ENCODE peak calls at places on chromosomes 16 and 17, in seven cellular contexts. One of them, this sample, is unnamed.

GRCh38 chr17:1049446-1050225 is 52.7 kb downstream of the TIMM22 start:
- DNase-seq in right lobe of liver: no peak
- DNase-seq in CD4-positive, CD25-positive, alpha-beta regulatory T cell: no peak
- DNase-seq in stimulated activated CD4-positive, alpha-beta T cell treated with anti-CD3 and anti-CD28 coated beads, TNF-alpha, amount 100 ng/mL, for 48 hours: no peak
- DNase-seq in neural crest cell: no peak
- DNase-seq in AG09319: no peak
- DNase-seq in Peyer's patch: no peak
- DNase-seq in this sample: no peak

GRCh38 chr16:12628526-12628925 is 175.2 kb downstream of the CPPED1 start:
- DNase-seq in right lobe of liver: no peak
- DNase-seq in CD4-positive, CD25-positive, alpha-beta regulatory T cell: no peak
- DNase-seq in stimulated activated CD4-positive, alpha-beta T cell treated with anti-CD3 and anti-CD28 coated beads, TNF-alpha, amount 100 ng/mL, for 48 hours: no peak
- DNase-seq in neural crest cell: no peak
- DNase-seq in AG09319: no peak
- DNase-seq in Peyer's patch: no peak
- DNase-seq in this sample: no peak

GRCh38 chr17:37592291-37592690 is 16.9 kb downstream of the SYNRG start:
- DNase-seq in right lobe of liver: no peak
- DNase-seq in CD4-positive, CD25-positive, alpha-beta regulatory T cell: no peak
- DNase-seq in stimulated activated CD4-positive, alpha-beta T cell treated with anti-CD3 and anti-CD28 coated beads, TNF-alpha, amount 100 ng/mL, for 48 hours: no peak
- DNase-seq in neural crest cell: no peak
- DNase-seq in AG09319: peak; percentile 67
- DNase-seq in Peyer's patch: no peak
- DNase-seq in this sample: no peak

GRCh38 chr16:57231821-57232350 is 13.2 kb upstream of the ARL2BP start:
- DNase-seq in right lobe of liver: no peak
- DNase-seq in CD4-positive, CD25-positive, alpha-beta regulatory T cell: no peak
- DNase-seq in stimulated activated CD4-positive, alpha-beta T cell treated with anti-CD3 and anti-CD28 coated beads, TNF-alpha, amount 100 ng/mL, for 48 hours: no peak
- DNase-seq in neural crest cell: no peak
- DNase-seq in AG09319: peak; percentile 7
- DNase-seq in Peyer's patch: no peak
- DNase-seq in this sample: no peak

GRCh38 chr16:3945751-3946603 is 65.5 kb upstream of the CREBBP start:
- DNase-seq in right lobe of liver: no peak
- DNase-seq in CD4-positive, CD25-positive, alpha-beta regulatory T cell: no peak
- DNase-seq in stimulated activated CD4-positive, alpha-beta T cell treated with anti-CD3 and anti-CD28 coated beads, TNF-alpha, amount 100 ng/mL, for 48 hours: no peak
- DNase-seq in neural crest cell: no peak
- DNase-seq in AG09319: peak; percentile 96
- DNase-seq in Peyer's patch: no peak
- DNase-seq in this sample: peak; percentile 96

GRCh38 chr17:58365980-58366595 is 14.1 kb upstream of the SUPT4H1 start:
- DNase-seq in right lobe of liver: no peak
- DNase-seq in CD4-positive, CD25-positive, alpha-beta regulatory T cell: no peak
- DNase-seq in stimulated activated CD4-positive, alpha-beta T cell treated with anti-CD3 and anti-CD28 coated beads, TNF-alpha, amount 100 ng/mL, for 48 hours: no peak
- DNase-seq in neural crest cell: no peak
- DNase-seq in AG09319: no peak
- DNase-seq in Peyer's patch: no peak
- DNase-seq in this sample: no peak

GRCh38 chr16:84999857-85000480 is 11.4 kb downstream of the ZDHHC7 start:
- DNase-seq in right lobe of liver: no peak
- DNase-seq in CD4-positive, CD25-positive, alpha-beta regulatory T cell: no peak
- DNase-seq in stimulated activated CD4-positive, alpha-beta T cell treated with anti-CD3 and anti-CD28 coated beads, TNF-alpha, amount 100 ng/mL, for 48 hours: no peak
- DNase-seq in neural crest cell: no peak
- DNase-seq in AG09319: no peak
- DNase-seq in Peyer's patch: no peak
- DNase-seq in this sample: no peak

GRCh38 chr16:84117482-84117843 is 721 bp upstream of the MBTPS1 start:
- DNase-seq in right lobe of liver: no peak
- DNase-seq in CD4-positive, CD25-positive, alpha-beta regulatory T cell: peak; percentile 47
- DNase-seq in stimulated activated CD4-positive, alpha-beta T cell treated with anti-CD3 and anti-CD28 coated beads, TNF-alpha, amount 100 ng/mL, for 48 hours: peak; percentile 45
- DNase-seq in neural crest cell: no peak
- DNase-seq in AG09319: no peak
- DNase-seq in Peyer's patch: no peak
- DNase-seq in this sample: no peak

GRCh38 chr17:17940451-17940911 is 31.7 kb downstream of the TOM1L2 start:
- DNase-seq in right lobe of liver: no peak
- DNase-seq in CD4-positive, CD25-positive, alpha-beta regulatory T cell: no peak
- DNase-seq in stimulated activated CD4-positive, alpha-beta T cell treated with anti-CD3 and anti-CD28 coated beads, TNF-alpha, amount 100 ng/mL, for 48 hours: no peak
- DNase-seq in neural crest cell: no peak
- DNase-seq in AG09319: no peak
- DNase-seq in Peyer's patch: no peak
- DNase-seq in this sample: no peak

GRCh38 chr16:3113765-3114479 is 1.5 kb downstream of the ZNF205 start:
- DNase-seq in right lobe of liver: no peak
- DNase-seq in CD4-positive, CD25-positive, alpha-beta regulatory T cell: no peak
- DNase-seq in stimulated activated CD4-positive, alpha-beta T cell treated with anti-CD3 and anti-CD28 coated beads, TNF-alpha, amount 100 ng/mL, for 48 hours: no peak
- DNase-seq in neural crest cell: no peak
- DNase-seq in AG09319: no peak
- DNase-seq in Peyer's patch: no peak
- DNase-seq in this sample: no peak

GRCh38 chr17:57429966-57430365 is 173.6 kb downstream of the MSI2 start:
- DNase-seq in right lobe of liver: no peak
- DNase-seq in CD4-positive, CD25-positive, alpha-beta regulatory T cell: no peak
- DNase-seq in stimulated activated CD4-positive, alpha-beta T cell treated with anti-CD3 and anti-CD28 coated beads, TNF-alpha, amount 100 ng/mL, for 48 hours: no peak
- DNase-seq in neural crest cell: no peak
- DNase-seq in AG09319: no peak
- DNase-seq in Peyer's patch: no peak
- DNase-seq in this sample: no peak

GRCh38 chr17:19392303-19392702 is 5.3 kb upstream of the MFAP4 start:
- DNase-seq in right lobe of liver: peak; percentile 8
- DNase-seq in CD4-positive, CD25-positive, alpha-beta regulatory T cell: no peak
- DNase-seq in stimulated activated CD4-positive, alpha-beta T cell treated with anti-CD3 and anti-CD28 coated beads, TNF-alpha, amount 100 ng/mL, for 48 hours: no peak
- DNase-seq in neural crest cell: no peak
- DNase-seq in AG09319: no peak
- DNase-seq in Peyer's patch: no peak
- DNase-seq in this sample: no peak

GRCh38 chr16:2507052-2507678 is 6.6 kb upstream of the ATP6V0C start:
- DNase-seq in right lobe of liver: peak; percentile 51
- DNase-seq in CD4-positive, CD25-positive, alpha-beta regulatory T cell: no peak
- DNase-seq in stimulated activated CD4-positive, alpha-beta T cell treated with anti-CD3 and anti-CD28 coated beads, TNF-alpha, amount 100 ng/mL, for 48 hours: no peak
- DNase-seq in neural crest cell: no peak
- DNase-seq in AG09319: no peak
- DNase-seq in Peyer's patch: no peak
- DNase-seq in this sample: no peak

GRCh38 chr17:55305321-55306087 is 40.7 kb downstream of the HLF start:
- DNase-seq in right lobe of liver: no peak
- DNase-seq in CD4-positive, CD25-positive, alpha-beta regulatory T cell: no peak
- DNase-seq in stimulated activated CD4-positive, alpha-beta T cell treated with anti-CD3 and anti-CD28 coated beads, TNF-alpha, amount 100 ng/mL, for 48 hours: no peak
- DNase-seq in neural crest cell: no peak
- DNase-seq in AG09319: no peak
- DNase-seq in Peyer's patch: no peak
- DNase-seq in this sample: no peak

GRCh38 chr17:7351665-7352558 is at the start of gene KCTD11:
- DNase-seq in right lobe of liver: peak; percentile 92
- DNase-seq in CD4-positive, CD25-positive, alpha-beta regulatory T cell: peak; percentile 66
- DNase-seq in stimulated activated CD4-positive, alpha-beta T cell treated with anti-CD3 and anti-CD28 coated beads, TNF-alpha, amount 100 ng/mL, for 48 hours: peak; percentile 72
- DNase-seq in neural crest cell: peak; percentile 69
- DNase-seq in AG09319: peak; percentile 73
- DNase-seq in Peyer's patch: peak; percentile 95
- DNase-seq in this sample: peak; percentile 88

GRCh38 chr16:89484923-89485679 is 5.3 kb downstream of the ANKRD11 start:
- DNase-seq in right lobe of liver: no peak
- DNase-seq in CD4-positive, CD25-positive, alpha-beta regulatory T cell: peak; percentile 36
- DNase-seq in stimulated activated CD4-positive, alpha-beta T cell treated with anti-CD3 and anti-CD28 coated beads, TNF-alpha, amount 100 ng/mL, for 48 hours: no peak
- DNase-seq in neural crest cell: no peak
- DNase-seq in AG09319: no peak
- DNase-seq in Peyer's patch: no peak
- DNase-seq in this sample: no peak

GRCh38 chr16:460787-461186 is 35.3 kb downstream of the RAB11FIP3 start:
- DNase-seq in right lobe of liver: no peak
- DNase-seq in CD4-positive, CD25-positive, alpha-beta regulatory T cell: no peak
- DNase-seq in stimulated activated CD4-positive, alpha-beta T cell treated with anti-CD3 and anti-CD28 coated beads, TNF-alpha, amount 100 ng/mL, for 48 hours: no peak
- DNase-seq in neural crest cell: no peak
- DNase-seq in AG09319: no peak
- DNase-seq in Peyer's patch: no peak
- DNase-seq in this sample: no peak

GRCh38 chr17:74453665-74454196 is 12.7 kb upstream of the CD300A start:
- DNase-seq in right lobe of liver: no peak
- DNase-seq in CD4-positive, CD25-positive, alpha-beta regulatory T cell: no peak
- DNase-seq in stimulated activated CD4-positive, alpha-beta T cell treated with anti-CD3 and anti-CD28 coated beads, TNF-alpha, amount 100 ng/mL, for 48 hours: peak; percentile 74
- DNase-seq in neural crest cell: no peak
- DNase-seq in AG09319: peak; percentile 44
- DNase-seq in Peyer's patch: peak; percentile 96
- DNase-seq in this sample: no peak

GRCh38 chr17:3892095-3892998 is 506 bp downstream of the CAMKK1 start:
- DNase-seq in right lobe of liver: peak; percentile 80
- DNase-seq in CD4-positive, CD25-positive, alpha-beta regulatory T cell: peak; percentile 85
- DNase-seq in stimulated activated CD4-positive, alpha-beta T cell treated with anti-CD3 and anti-CD28 coated beads, TNF-alpha, amount 100 ng/mL, for 48 hours: peak; percentile 46
- DNase-seq in neural crest cell: peak; percentile 48
- DNase-seq in AG09319: no peak
- DNase-seq in Peyer's patch: peak; percentile 77
- DNase-seq in this sample: peak; percentile 47

GRCh38 chr16:86994651-86995171 is 322.5 kb downstream of the C16orf95 start:
- DNase-seq in right lobe of liver: no peak
- DNase-seq in CD4-positive, CD25-positive, alpha-beta regulatory T cell: no peak
- DNase-seq in stimulated activated CD4-positive, alpha-beta T cell treated with anti-CD3 and anti-CD28 coated beads, TNF-alpha, amount 100 ng/mL, for 48 hours: no peak
- DNase-seq in neural crest cell: no peak
- DNase-seq in AG09319: peak; percentile 38
- DNase-seq in Peyer's patch: no peak
- DNase-seq in this sample: peak; percentile 71

GRCh38 chr16:29971304-29971703 is 2.4 kb upstream of the TAOK2 start:
- DNase-seq in right lobe of liver: no peak
- DNase-seq in CD4-positive, CD25-positive, alpha-beta regulatory T cell: no peak
- DNase-seq in stimulated activated CD4-positive, alpha-beta T cell treated with anti-CD3 and anti-CD28 coated beads, TNF-alpha, amount 100 ng/mL, for 48 hours: no peak
- DNase-seq in neural crest cell: no peak
- DNase-seq in AG09319: no peak
- DNase-seq in Peyer's patch: no peak
- DNase-seq in this sample: no peak

GRCh38 chr16:89119661-89120141 is 26.0 kb downstream of the ACSF3 start:
- DNase-seq in right lobe of liver: peak; percentile 23
- DNase-seq in CD4-positive, CD25-positive, alpha-beta regulatory T cell: no peak
- DNase-seq in stimulated activated CD4-positive, alpha-beta T cell treated with anti-CD3 and anti-CD28 coated beads, TNF-alpha, amount 100 ng/mL, for 48 hours: no peak
- DNase-seq in neural crest cell: no peak
- DNase-seq in AG09319: no peak
- DNase-seq in Peyer's patch: peak; percentile 43
- DNase-seq in this sample: no peak

GRCh38 chr17:17812211-17813054 is 24.4 kb downstream of the SREBF1 start:
- DNase-seq in right lobe of liver: peak; percentile 79
- DNase-seq in CD4-positive, CD25-positive, alpha-beta regulatory T cell: peak; percentile 58
- DNase-seq in stimulated activated CD4-positive, alpha-beta T cell treated with anti-CD3 and anti-CD28 coated beads, TNF-alpha, amount 100 ng/mL, for 48 hours: no peak
- DNase-seq in neural crest cell: peak; percentile 92
- DNase-seq in AG09319: no peak
- DNase-seq in Peyer's patch: peak; percentile 81
- DNase-seq in this sample: no peak

GRCh38 chr16:26645629-26646028 is 421.1 kb upstream of the C16orf82 start:
- DNase-seq in right lobe of liver: no peak
- DNase-seq in CD4-positive, CD25-positive, alpha-beta regulatory T cell: peak; percentile 6
- DNase-seq in stimulated activated CD4-positive, alpha-beta T cell treated with anti-CD3 and anti-CD28 coated beads, TNF-alpha, amount 100 ng/mL, for 48 hours: peak; percentile 42
- DNase-seq in neural crest cell: peak; percentile 39
- DNase-seq in AG09319: no peak
- DNase-seq in Peyer's patch: no peak
- DNase-seq in this sample: no peak

GRCh38 chr16:88102597-88102996 is 151.4 kb downstream of the BANP start:
- DNase-seq in right lobe of liver: no peak
- DNase-seq in CD4-positive, CD25-positive, alpha-beta regulatory T cell: no peak
- DNase-seq in stimulated activated CD4-positive, alpha-beta T cell treated with anti-CD3 and anti-CD28 coated beads, TNF-alpha, amount 100 ng/mL, for 48 hours: no peak
- DNase-seq in neural crest cell: no peak
- DNase-seq in AG09319: no peak
- DNase-seq in Peyer's patch: peak; percentile 29
- DNase-seq in this sample: no peak

GRCh38 chr17:21161498-21162393 is 35.0 kb downstream of the DHRS7B start:
- DNase-seq in right lobe of liver: no peak
- DNase-seq in CD4-positive, CD25-positive, alpha-beta regulatory T cell: no peak
- DNase-seq in stimulated activated CD4-positive, alpha-beta T cell treated with anti-CD3 and anti-CD28 coated beads, TNF-alpha, amount 100 ng/mL, for 48 hours: no peak
- DNase-seq in neural crest cell: no peak
- DNase-seq in AG09319: peak; percentile 38
- DNase-seq in Peyer's patch: no peak
- DNase-seq in this sample: peak; percentile 89

GRCh38 chr17:49583889-49584288 is 8.2 kb downstream of the NXPH3 start:
- DNase-seq in right lobe of liver: no peak
- DNase-seq in CD4-positive, CD25-positive, alpha-beta regulatory T cell: no peak
- DNase-seq in stimulated activated CD4-positive, alpha-beta T cell treated with anti-CD3 and anti-CD28 coated beads, TNF-alpha, amount 100 ng/mL, for 48 hours: no peak
- DNase-seq in neural crest cell: no peak
- DNase-seq in AG09319: no peak
- DNase-seq in Peyer's patch: no peak
- DNase-seq in this sample: no peak